ENCODE peak calls at places on chromosomes 12 and 14, in five cellular contexts. N, K, R, V and P are unnamed samples.

GRCh38 chr12:49889361-49890095 is 14.2 kb downstream of the FAIM2 start:
- DNase-seq in R (no peak), N (no peak), K (no peak), V (no peak), P (no peak)

GRCh38 chr12:121580959-121581680 is at the start of gene KDM2B:
- DNase-seq in V (peak), N (no peak), R (peak), K (peak), P (no peak)

GRCh38 chr12:6057693-6058092 is 66.8 kb downstream of the VWF start:
- DNase-seq in R (no peak), K (no peak), V (no peak), N (no peak), P (no peak)

GRCh38 chr12:121804417-121805111 is 755 bp downstream of the SETD1B start:
- DNase-seq in V (no peak), N (no peak), K (no peak), R (no peak), P (no peak)

GRCh38 chr12:22100952-22101748 is 55.1 kb downstream of the CMAS start:
- DNase-seq in N (peak), K (peak), V (peak), R (peak), P (peak)

GRCh38 chr12:49867580-49868341 is 24.9 kb upstream of the BCDIN3D start:
- DNase-seq in V (no peak), N (peak), K (no peak), R (peak), P (no peak)

GRCh38 chr12:71504471-71504852 is 64.9 kb downstream of the LGR5 start:
- DNase-seq in N (no peak), K (no peak), V (no peak), R (peak), P (no peak)

GRCh38 chr14:101975231-101975630 is 10.9 kb downstream of the DYNC1H1 start:
- DNase-seq in R (no peak), V (no peak), K (no peak), N (no peak), P (no peak)

GRCh38 chr12:7935464-7935772 is 569 bp downstream of the SLC2A3 start:
- DNase-seq in R (peak), N (no peak), K (no peak), V (no peak), P (no peak)

GRCh38 chr12:70763666-70764065 is 126.4 kb upstream of the PTPRB start:
- DNase-seq in R (no peak), N (peak), K (no peak), V (no peak), P (no peak)

GRCh38 chr12:50825372-50825838 is 17.3 kb upstream of the TMPRSS12 start:
- DNase-seq in N (peak), V (peak), K (no peak), R (peak), P (peak)

GRCh38 chr12:27524489-27524835 is 456 bp downstream of the PPFIBP1 start:
- DNase-seq in V (no peak), R (no peak), K (no peak), N (no peak), P (no peak)

GRCh38 chr14:59632381-59632780 is 55.8 kb upstream of the CCDC175 start:
- DNase-seq in R (peak), K (peak), N (peak), V (peak), P (no peak)

GRCh38 chr14:64971890-64972785 is at the start of gene RAB15:
- DNase-seq in N (no peak), V (peak), R (no peak), K (no peak), P (no peak)

GRCh38 chr12:39986674-39987073 is 119.2 kb downstream of the SLC2A13 start:
- DNase-seq in N (peak), V (no peak), R (no peak), K (no peak), P (no peak)

GRCh38 chr14:66662374-66662773 is 154.4 kb downstream of the GPHN start:
- DNase-seq in N (peak), V (no peak), K (peak), R (peak), P (no peak)

GRCh38 chr12:19707948-19708409 is 268.7 kb downstream of the AEBP2 start:
- DNase-seq in R (peak), N (peak), V (peak), K (peak), P (no peak)

GRCh38 chr12:124913474-124914391 is 717 bp downstream of the UBC start:
- DNase-seq in N (peak), V (peak), R (peak), K (peak), P (no peak)

GRCh38 chr12:80321653-80322052 is 122.4 kb upstream of the PTPRQ start:
- DNase-seq in N (peak), V (peak), R (peak), K (peak), P (peak)

GRCh38 chr14:79581912-79582576 is 629.3 kb downstream of the DIO2 start:
- DNase-seq in V (peak), K (peak), R (peak), N (peak), P (no peak)

GRCh38 chr12:132672678-132673077 is 14.5 kb downstream of the POLE start:
- DNase-seq in R (no peak), N (no peak), V (no peak), K (no peak), P (no peak)

GRCh38 chr14:81172353-81172752 is 48.4 kb downstream of the GTF2A1 start:
- DNase-seq in N (no peak), R (no peak), K (no peak), V (peak), P (no peak)

GRCh38 chr14:86961106-86961716 is 1031.8 kb downstream of the GALC start:
- DNase-seq in N (peak), K (no peak), R (peak), V (peak), P (no peak)
- TF ChIP-seq CTCF in N (peak), K (peak), R (peak), V (peak), P (peak)

GRCh38 chr12:18204053-18204452 is 57.3 kb upstream of the PIK3C2G start:
- DNase-seq in N (no peak), R (no peak), V (no peak), K (no peak), P (no peak)
- H3K4me3 ChIP-seq in N (no peak), R (no peak), V (no peak), K (no peak), P (no peak)

GRCh38 chr14:37590096-37590809 is 4.8 kb downstream of the FOXA1 start:
- DNase-seq in K (no peak), R (no peak), N (peak), V (no peak), P (no peak)

GRCh38 chr14:37591941-37592287 is 3.1 kb downstream of the FOXA1 start:
- DNase-seq in V (no peak), R (no peak), N (peak), K (no peak), P (no peak)

GRCh38 chr14:37592288-37593274 is 2.5 kb downstream of the FOXA1 start:
- DNase-seq in N (peak), K (no peak), V (no peak), R (no peak), P (no peak)

GRCh38 chr14:37590810-37591139 is 4.3 kb downstream of the FOXA1 start:
- DNase-seq in N (no peak), K (no peak), V (no peak), R (no peak), P (no peak)

GRCh38 chr14:37591311-37591940 is 3.6 kb downstream of the FOXA1 start:
- DNase-seq in K (no peak), V (no peak), N (peak), R (no peak), P (no peak)
- TF ChIP-seq CTCF in K (peak), V (no peak), N (peak), R (no peak), P (no peak)

GRCh38 chr14:55285048-55285652 is 13.9 kb downstream of the FBXO34 start:
- DNase-seq in K (no peak), R (no peak), V (no peak), N (no peak), P (no peak)

GRCh38 chr14:55291480-55292081 is 20.4 kb downstream of the FBXO34 start:
- DNase-seq in N (no peak), R (no peak), K (no peak), V (no peak), P (no peak)

DNA sequence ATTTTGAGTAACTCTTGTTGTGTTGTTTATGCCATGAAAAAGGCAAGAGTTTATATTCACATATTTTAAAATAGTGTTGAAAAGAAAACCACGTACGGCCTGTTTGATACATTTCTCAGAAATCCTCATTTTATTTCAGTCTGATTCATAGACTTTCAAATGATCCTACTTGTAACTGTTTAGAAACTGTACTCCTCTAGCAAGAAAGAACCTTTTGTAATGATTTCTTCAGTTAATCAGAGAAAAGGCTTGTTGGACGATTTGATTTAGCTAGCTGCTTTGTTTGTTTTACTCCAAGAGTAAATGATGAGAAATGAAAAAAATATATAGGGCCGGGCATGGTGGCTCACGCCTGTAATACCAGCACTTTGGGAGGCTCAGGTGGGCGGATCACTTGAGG is 17.2 kb downstream of the FBXO34 start:
- DNase-seq in V (no peak), N (no peak), K (no peak), R (no peak), P (no peak)
- H3K4me3 ChIP-seq in V (no peak), N (no peak), K (no peak), R (no peak), P (no peak)

GRCh38 chr14:94066089-94066676 is 14.8 kb downstream of the DDX24 start:
- DNase-seq in V (no peak), R (no peak), K (no peak), N (peak), P (no peak)
- TF ChIP-seq CTCF in V (no peak), R (no peak), K (no peak), N (no peak), P (no peak)